ENCODE peak calls at places on chromosomes 5 and 9, in six cellular contexts. Q, Z, S, B, G and W are unnamed samples.

GRCh38 chr5:25448646-25449045 is 803.9 kb upstream of the CDH10 start:
- DNase-seq in Q (no peak), Z (no peak), S (no peak), B (no peak), G (no peak), W (no peak)

GRCh38 chr5:173886157-173886556 is 2.0 kb upstream of the CPEB4 start:
- DNase-seq in Q (no peak), Z (no peak), S (no peak), B (no peak), G (no peak), W (no peak)

GRCh38 chr5:167816354-167816753 is 475.1 kb upstream of the WWC1 start:
- DNase-seq in Q (no peak), Z (no peak), S (no peak), B (no peak), G (no peak), W (no peak)

GRCh38 chr5:108749130-108749861 is 1.6 kb downstream of the FER start:
- DNase-seq in Q (no peak), Z (no peak), S (no peak), B (peak; percentile 10), G (peak; percentile 80), W (peak; percentile 89)

GRCh38 chr5:74625742-74626241 is 14.7 kb downstream of the ENC1 start:
- DNase-seq in Q (no peak), Z (no peak), S (no peak), B (no peak), G (no peak), W (peak; percentile 61)

GRCh38 chr9:91191443-91192378 is 170.0 kb downstream of the AUH start:
- DNase-seq in Q (peak; percentile 28), Z (peak; percentile 55), S (no peak), B (no peak), G (no peak), W (no peak)

GRCh38 chr5:149365418-149365817 is 7.6 kb downstream of the PCYOX1L start:
- DNase-seq in Q (no peak), Z (no peak), S (no peak), B (no peak), G (no peak), W (no peak)

GRCh38 chr5:113125371-113125770 is 148.8 kb downstream of the DCP2 start:
- DNase-seq in Q (no peak), Z (no peak), S (no peak), B (no peak), G (no peak), W (no peak)

GRCh38 chr5:73443725-73444498 is 4.7 kb downstream of the FOXD1 start:
- DNase-seq in Q (no peak), Z (no peak), S (no peak), B (no peak), G (no peak), W (peak; percentile 86)

GRCh38 chr5:32814141-32814540 is 103.0 kb downstream of the NPR3 start:
- DNase-seq in Q (no peak), Z (no peak), S (no peak), B (no peak), G (no peak), W (no peak)

GRCh38 chr9:106896695-106897094 is 33.7 kb downstream of the ZNF462 start:
- DNase-seq in Q (no peak), Z (no peak), S (no peak), B (no peak), G (no peak), W (no peak)

GRCh38 chr5:146731909-146732659 is 146.5 kb downstream of the PPP2R2B start:
- DNase-seq in Q (no peak), Z (no peak), S (peak; percentile 69), B (no peak), G (no peak), W (peak; percentile 10)

GRCh38 chr9:135156525-135157510 is 69.3 kb downstream of the OLFM1 start:
- DNase-seq in Q (peak; percentile 44), Z (peak; percentile 68), S (no peak), B (peak; percentile 4), G (no peak), W (peak; percentile 92)

GRCh38 chr5:152369298-152369697 is 35.8 kb downstream of the NMUR2 start:
- DNase-seq in Q (no peak), Z (no peak), S (no peak), B (no peak), G (no peak), W (no peak)

GRCh38 chr9:100473271-100474081 is 527 bp downstream of the TMEFF1 start:
- DNase-seq in Q (no peak), Z (peak; percentile 53), S (no peak), B (peak; percentile 24), G (no peak), W (peak; percentile 79)

GRCh38 chr5:96714951-96715451 is 52.8 kb downstream of the CAST start:
- DNase-seq in Q (peak; percentile 64), Z (no peak), S (peak; percentile 60), B (peak; percentile 78), G (peak; percentile 55), W (no peak)

GRCh38 chr5:95043234-95043633 is 241.7 kb downstream of the MCTP1 start:
- DNase-seq in Q (no peak), Z (no peak), S (no peak), B (no peak), G (no peak), W (no peak)

GRCh38 chr5:65395526-65396155 is 86.1 kb downstream of the ADAMTS6 start:
- DNase-seq in Q (no peak), Z (no peak), S (no peak), B (no peak), G (no peak), W (no peak)

GRCh38 chr5:956941-957729 is 51.5 kb upstream of the NKD2 start:
- DNase-seq in Q (no peak), Z (peak; percentile 52), S (peak; percentile 33), B (peak; percentile 33), G (no peak), W (peak; percentile 68)
- H3K4me3 ChIP-seq in Q (no peak overlapping the region), Z (no peak overlapping the region), S (no peak overlapping the region), B (no peak overlapping the region), G (no peak overlapping the region), W (no peak overlapping the region)

DNA sequence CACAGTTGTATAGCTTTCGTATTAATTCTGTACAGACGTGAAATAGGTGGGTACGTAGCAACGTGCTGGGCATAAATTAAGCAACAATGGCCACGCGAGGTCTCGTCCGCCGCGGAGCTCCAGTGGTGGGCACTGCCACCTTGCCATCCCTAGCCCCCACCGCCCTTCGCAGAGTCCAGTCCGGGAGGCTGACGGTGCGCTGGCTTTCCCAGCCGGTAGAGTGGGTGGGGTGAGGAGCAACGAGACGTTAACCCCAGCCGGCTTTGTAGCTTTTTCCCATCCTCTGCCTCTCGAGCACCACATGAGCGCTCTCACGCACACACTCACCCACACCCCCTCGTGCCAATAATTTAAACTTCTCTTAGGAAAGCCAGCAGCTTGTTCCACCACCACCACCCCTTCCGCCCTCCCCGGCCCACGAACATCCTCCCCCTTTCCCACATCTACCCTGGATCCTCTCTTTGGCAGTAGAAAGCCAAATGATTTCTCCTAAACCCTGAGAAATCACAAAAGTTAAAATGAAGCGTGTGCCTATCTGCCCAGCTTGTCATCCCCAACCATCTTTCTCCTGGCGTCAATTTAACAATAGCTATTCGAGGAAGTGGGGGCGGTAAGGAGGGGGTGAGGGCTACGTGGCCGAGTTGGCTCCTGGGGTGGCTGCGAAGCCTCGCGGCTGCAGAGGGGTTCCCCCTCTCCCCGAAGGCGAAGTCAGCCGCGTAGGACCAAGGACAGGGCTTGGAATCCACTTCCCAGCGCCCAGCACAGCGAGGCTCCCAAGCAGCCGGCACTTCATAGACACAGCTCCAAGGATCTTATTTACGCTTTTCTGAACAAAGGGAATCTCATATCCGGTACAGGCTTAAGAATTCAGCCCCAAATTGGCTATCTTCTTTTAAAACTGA is 1.5 kb downstream of the ELAVL2 start:
- DNase-seq in Q (no peak), Z (peak; percentile 39), S (no peak), B (no peak), G (no peak), W (peak; percentile 74)
- H3K27me3 ChIP-seq in Q (peaks cover 33% of the 10 kb centered on the region), Z (peaks cover 36% of the 10 kb centered on the region), S (no peaks in the 10 kb centered on the region), B (peaks cover 5% of the 10 kb centered on the region), G (peaks cover 36% of the 10 kb centered on the region), W (peaks cover 40% of the 10 kb centered on the region)

GRCh38 chr9:115551396-115551795 is 433.4 kb upstream of the TNC start:
- DNase-seq in Q (no peak), Z (no peak), S (no peak), B (no peak), G (no peak), W (no peak)
- H3K36me3 ChIP-seq in Q (no peaks in the 10 kb centered on the region), Z (no peaks in the 10 kb centered on the region), S (no peaks in the 10 kb centered on the region), B (no peaks in the 10 kb centered on the region), G (no peaks in the 10 kb centered on the region), W (peaks cover under 1% of the 10 kb centered on the region)

GRCh38 chr5:151022511-151023018 is 2.2 kb downstream of the GPX3 start:
- DNase-seq in Q (no peak), Z (no peak), S (no peak), B (no peak), G (no peak), W (peak; percentile 18)
- H3K4me3 ChIP-seq in Q (peak overlapping the region; percentile 52), Z (peak overlapping the region; percentile 98), S (no peak overlapping the region), B (no peak overlapping the region), G (no peak overlapping the region), W (no peak overlapping the region)

DNA sequence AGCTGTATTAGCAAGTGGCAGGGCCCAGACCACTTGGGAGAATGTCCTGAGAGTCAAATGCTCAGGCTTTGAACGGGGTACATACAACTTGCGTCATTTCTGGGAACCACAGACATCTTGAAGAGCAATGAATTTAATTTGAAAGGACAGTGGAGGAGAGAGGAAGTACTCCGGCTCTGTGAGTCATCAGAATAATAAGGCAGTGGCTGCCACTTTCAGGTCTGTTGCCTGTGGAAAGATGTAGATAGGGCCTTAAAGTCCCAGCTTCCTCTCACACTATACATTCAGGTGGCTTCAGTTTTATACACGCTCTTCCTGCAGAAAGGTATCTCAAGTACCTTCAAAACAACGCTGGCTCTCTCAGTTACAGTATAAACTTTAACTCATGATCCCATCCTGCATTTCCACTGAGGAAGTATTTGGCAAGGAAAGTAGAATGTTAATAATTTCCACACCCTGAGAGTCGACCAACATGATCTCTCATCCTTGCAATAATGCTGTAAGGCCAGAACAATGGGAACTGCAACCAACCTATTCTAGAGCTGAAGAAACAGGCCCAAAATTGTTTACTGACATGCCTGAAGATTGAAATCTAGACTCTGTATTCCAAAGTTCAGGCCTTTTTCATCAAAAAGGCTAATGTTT is 6.8 kb upstream of the PRUNE2 start:
- DNase-seq in Q (no peak), Z (no peak), S (no peak), B (no peak), G (no peak), W (no peak)
- H3K27me3 ChIP-seq in Q (no peaks in the 10 kb centered on the region), Z (no peaks in the 10 kb centered on the region), S (peaks cover 7% of the 10 kb centered on the region), B (peaks cover 2% of the 10 kb centered on the region), G (no peaks in the 10 kb centered on the region), W (peaks cover 3% of the 10 kb centered on the region)

DNA sequence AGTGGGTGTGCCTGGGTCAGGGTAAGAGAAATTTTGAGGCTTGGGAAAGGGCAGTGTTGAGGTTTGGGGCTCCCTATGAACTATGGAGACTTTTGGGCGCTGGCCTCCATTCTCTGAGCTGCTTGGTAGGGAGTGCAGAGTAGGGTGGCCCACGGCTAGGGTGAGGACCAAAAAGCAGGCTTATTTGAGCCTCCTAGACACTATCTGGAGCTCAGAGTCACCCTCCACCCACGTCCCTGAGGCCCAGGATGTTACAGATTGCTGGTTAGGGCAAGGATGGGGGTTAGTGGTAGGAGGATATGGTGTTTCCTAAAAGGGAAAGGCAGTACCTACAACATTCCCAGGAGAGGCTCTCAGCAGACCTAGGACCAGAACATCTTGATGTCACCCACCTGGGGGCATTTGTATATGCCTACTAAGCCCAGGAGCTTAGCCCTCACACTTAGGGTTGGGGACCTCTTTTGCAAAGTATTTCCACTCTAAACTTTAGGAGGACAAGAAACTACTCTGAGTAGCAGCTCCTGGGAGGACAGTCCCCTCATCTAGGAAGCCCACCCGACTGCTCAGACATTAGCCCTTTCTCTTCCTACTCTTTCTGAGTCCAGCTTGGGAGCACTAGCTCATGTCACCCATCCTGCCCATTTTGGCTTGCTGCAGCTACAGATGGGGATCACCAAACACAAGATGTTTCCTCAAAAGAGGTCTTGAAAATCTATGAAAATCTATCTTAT is 2.3 kb downstream of the SHROOM1 start:
- DNase-seq in Q (no peak), Z (no peak), S (no peak), B (no peak), G (no peak), W (no peak)
- H3K36me3 ChIP-seq in Q (peaks cover 4% of the 10 kb centered on the region), Z (no peaks in the 10 kb centered on the region), S (no peaks in the 10 kb centered on the region), B (no peaks in the 10 kb centered on the region), G (no peaks in the 10 kb centered on the region), W (no peaks in the 10 kb centered on the region)